ENCODE peak calls at places on chromosome 13, in eight cellular contexts. C is H54; B is aorta; X is activated CD4-positive, CD25-positive, alpha-beta regulatory T cell treated with anti-CD3 and anti-CD28 coated beads, Interleukin-2, amount 50 U/mL, for 72 hours; K is HEK293T; J is fibroblast of the conjunctiva; U is omental fat pad; P is central memory CD4-positive, alpha-beta T cell. I is an unnamed sample.

GRCh38 chr13:47588676-47589075 is 412.4 kb downstream of the SUCLA2 start:
- DNase-seq in U (no peak), C (no peak), B (no peak), K (no peak), P (no peak), J (no peak), X (no peak), I (no peak)

GRCh38 chr13:99281811-99282263 is 23.7 kb upstream of the GPR18 start:
- DNase-seq in U (no peak), J (peak; percentile 22), P (peak; percentile 72), C (no peak), B (peak; percentile 88), K (no peak), X (peak; percentile 70), I (no peak)

GRCh38 chr13:107713314-107713713 is 502.0 kb downstream of the LIG4 start:
- DNase-seq in K (no peak), P (no peak), B (no peak), J (no peak), U (no peak), C (no peak), X (no peak), I (no peak)

GRCh38 chr13:33793726-33794125 is 24.2 kb upstream of the RFC3 start:
- DNase-seq in B (no peak), P (no peak), X (no peak), U (no peak), K (no peak), J (no peak), C (no peak), I (no peak)

GRCh38 chr13:33832872-33833271 is 14.9 kb downstream of the RFC3 start:
- DNase-seq in B (no peak), U (no peak), K (no peak), J (no peak), P (no peak), C (no peak), X (no peak), I (no peak)

GRCh38 chr13:27375686-27376326 is 48.6 kb upstream of the GTF3A start:
- DNase-seq in B (peak; percentile 67), C (peak; percentile 31), X (peak; percentile 61), U (peak; percentile 57), K (peak; percentile 76), J (peak; percentile 38), P (peak; percentile 27), I (peak; percentile 47)

GRCh38 chr13:94996445-94996844 is 284.1 kb upstream of the SOX21 start:
- DNase-seq in K (no peak), B (no peak), U (no peak), J (no peak), X (no peak), C (no peak), P (no peak), I (no peak)

GRCh38 chr13:99057310-99057975 is 79.6 kb upstream of the DOCK9 start:
- DNase-seq in J (peak; percentile 20), K (no peak), C (no peak), P (no peak), U (no peak), X (no peak), B (no peak), I (no peak)

GRCh38 chr13:95678967-95679366 is 2.0 kb downstream of the DNAJC3 start:
- DNase-seq in U (no peak), C (no peak), B (no peak), K (no peak), P (no peak), X (no peak), J (no peak), I (no peak)

GRCh38 chr13:76012091-76012721 is 376.1 kb downstream of the LMO7 start:
- DNase-seq in J (no peak), K (no peak), U (no peak), B (no peak), P (no peak), X (no peak), C (no peak), I (no peak)

GRCh38 chr13:103157034-103157433 is 90.8 kb upstream of the SLC10A2 start:
- DNase-seq in X (no peak), P (no peak), U (no peak), K (no peak), C (no peak), J (no peak), B (no peak), I (no peak)

GRCh38 chr13:27168870-27169525 is 2.6 kb downstream of the USP12 start:
- DNase-seq in X (no peak), P (no peak), C (no peak), J (no peak), U (no peak), K (no peak), B (no peak), I (no peak)

GRCh38 chr13:111429064-111429558 is 108.7 kb downstream of the TEX29 start:
- DNase-seq in J (peak; percentile 5), K (peak; percentile 49), C (peak; percentile 82), B (no peak), U (no peak), X (no peak), P (no peak), I (peak; percentile 5)

GRCh38 chr13:26787961-26788360 is 27.4 kb upstream of the GPR12 start:
- DNase-seq in X (no peak), J (no peak), B (no peak), U (no peak), C (no peak), P (no peak), K (no peak), I (no peak)

GRCh38 chr13:70623260-70623659 is 515.0 kb upstream of the KLHL1 start:
- DNase-seq in J (no peak), K (no peak), B (no peak), X (no peak), P (no peak), C (no peak), U (no peak), I (no peak)

GRCh38 chr13:112684444-112684843 is 5.4 kb upstream of the ATP11A start:
- DNase-seq in P (no peak), C (no peak), K (no peak), U (no peak), X (no peak), B (no peak), J (no peak), I (no peak)

GRCh38 chr13:90302113-90302512 is 1045.4 kb upstream of the MIR17HG start:
- DNase-seq in K (no peak), X (no peak), C (peak; percentile 30), B (no peak), J (no peak), U (no peak), P (no peak), I (peak; percentile 13)

GRCh38 chr13:113976711-113977684 is 3.1 kb upstream of the C13orf46 start:
- DNase-seq in X (no peak), C (peak; percentile 99), J (no peak), U (no peak), K (no peak), B (peak; percentile 58), P (no peak), I (no peak)

GRCh38 chr13:58495668-58496067 is 864.1 kb downstream of the PCDH17 start:
- DNase-seq in B (no peak), P (no peak), U (no peak), C (no peak), K (no peak), X (no peak), J (no peak), I (no peak)

GRCh38 chr13:111044087-111044830 is 70.9 kb upstream of the ARHGEF7 start:
- DNase-seq in K (no peak), P (no peak), X (no peak), C (no peak), B (no peak), U (no peak), J (no peak), I (no peak)

GRCh38 chr13:30418075-30418715 is 4.1 kb upstream of the UBE2L5 start:
- DNase-seq in X (no peak), K (no peak), U (no peak), P (no peak), B (no peak), C (no peak), J (no peak), I (no peak)

GRCh38 chr13:96141032-96141431 is 51.1 kb downstream of the HS6ST3 start:
- DNase-seq in C (no peak), J (peak; percentile 9), X (no peak), K (no peak), B (no peak), P (no peak), U (no peak), I (peak; percentile 7)

GRCh38 chr13:51453959-51454703 is 1.3 kb upstream of the INTS6 start:
- DNase-seq in U (no peak), X (no peak), P (no peak), J (no peak), B (no peak), K (peak; percentile 7), C (no peak), I (peak; percentile 4)

GRCh38 chr13:93080587-93080986 is 146.0 kb upstream of the GPC6 start:
- DNase-seq in B (no peak), X (no peak), C (no peak), J (no peak), K (no peak), U (no peak), P (no peak), I (peak; percentile 56)

GRCh38 chr13:94192576-94192975 is 286.9 kb downstream of the DCT start:
- DNase-seq in P (no peak), C (no peak), K (peak; percentile 73), U (no peak), X (no peak), J (peak; percentile 14), B (no peak), I (peak; percentile 12)

GRCh38 chr13:111186305-111186930 is 71.3 kb downstream of the ARHGEF7 start:
- DNase-seq in U (no peak), C (no peak), J (no peak), B (no peak), K (no peak), P (no peak), X (no peak), I (no peak)

GRCh38 chr13:29946093-29946492 is 95.7 kb upstream of the UBL3 start:
- DNase-seq in J (no peak), C (no peak), K (no peak), X (no peak), U (no peak), B (no peak), P (no peak), I (no peak)

GRCh38 chr13:92175330-92175729 is 776.9 kb downstream of the GPC5 start:
- DNase-seq in U (no peak), J (peak; percentile 53), B (no peak), P (no peak), X (no peak), K (peak; percentile 72), C (peak; percentile 22), I (peak; percentile 69)

GRCh38 chr13:24625870-24626419 is 54.3 kb upstream of the ATP12A start:
- DNase-seq in U (no peak), C (no peak), X (no peak), K (no peak), J (no peak), P (no peak), B (no peak), I (no peak)

GRCh38 chr13:21674271-21675009 is 3.6 kb downstream of the FGF9 start:
- DNase-seq in C (no peak), K (peak; percentile 22), P (peak; percentile 10), J (no peak), U (no peak), X (no peak), B (no peak), I (no peak)

GRCh38 chr13:104450006-104450405 is 1383.8 kb upstream of the SLC10A2 start:
- DNase-seq in X (no peak), U (no peak), C (no peak), P (no peak), B (no peak), K (no peak), J (no peak), I (no peak)

GRCh38 chr13:98207411-98207810 is 30.3 kb upstream of the RNF113B start:
- DNase-seq in B (no peak), J (no peak), U (no peak), K (no peak), P (no peak), X (no peak), C (peak; percentile 63), I (no peak)

GRCh38 chr13:112247471-112248405 is 128.4 kb upstream of the SPACA7 start:
- DNase-seq in K (no peak), J (no peak), U (no peak), C (no peak), X (no peak), B (no peak), P (no peak), I (no peak)

GRCh38 chr13:80386001-80386400 is 45.1 kb upstream of the SPRY2 start:
- DNase-seq in K (no peak), X (no peak), B (no peak), C (no peak), P (no peak), J (no peak), U (no peak), I (no peak)